ENCODE peak calls at places on chromosomes 11 and 22, in four cellular contexts. L, A, O and Y are unnamed samples.
A peak's percentile ranks its signal among the peaks of the same experiment; 100 is the strongest.

GRCh38 chr11:79973701-79974626 is 533.1 kb upstream of the TENM4 start:
- DNase-seq in A (peak; percentile 31), L (no peak), O (peak; percentile 74), Y (no peak)

GRCh38 chr11:70189622-70190021 is 13.5 kb upstream of the FADD start:
- DNase-seq in L (no peak), O (no peak), A (no peak), Y (no peak)

GRCh38 chr11:111851636-111852035 is 19.7 kb downstream of the ALG9 start:
- DNase-seq in A (peak; percentile 35), L (no peak), O (no peak), Y (peak; percentile 61)

GRCh38 chr11:81497202-81497804 is 1236.4 kb downstream of the FAM181B start:
- DNase-seq in L (peak; percentile 6), A (peak; percentile 16), O (peak; percentile 49), Y (no peak)

GRCh38 chr22:17845340-17845739 is 71.1 kb upstream of the BID start:
- DNase-seq in L (no peak), A (no peak), O (no peak), Y (no peak)

GRCh38 chr11:34502949-34503348 is 10.6 kb downstream of the ELF5 start:
- DNase-seq in A (peak; percentile 6), L (peak; percentile 27), O (no peak), Y (no peak)

GRCh38 chr22:22930571-22931556 is 43.2 kb downstream of the IGLL5 start:
- DNase-seq in A (no peak), L (no peak), O (no peak), Y (no peak)

GRCh38 chr11:95531116-95531515 is 258.5 kb downstream of the FAM76B start:
- DNase-seq in O (no peak), L (no peak), A (no peak), Y (peak; percentile 75)

GRCh38 chr11:86459002-86459385 is 84.3 kb downstream of the CCDC81 start:
- DNase-seq in A (peak; percentile 60), L (peak; percentile 65), O (no peak), Y (no peak)

GRCh38 chr22:35303029-35303624 is 3.4 kb downstream of the TOM1 start:
- DNase-seq in L (no peak), A (no peak), O (no peak), Y (no peak)

GRCh38 chr22:39256979-39257378 is 12.2 kb upstream of the PDGFB start:
- DNase-seq in L (no peak), A (no peak), O (no peak), Y (no peak)

GRCh38 chr11:10414659-10415058 is 40.4 kb upstream of the AMPD3 start:
- DNase-seq in A (peak; percentile 21), O (no peak), L (peak; percentile 65), Y (peak; percentile 53)

GRCh38 chr22:24937114-24937513 is 9.4 kb downstream of the LHFPL7 start:
- DNase-seq in L (peak; percentile 7), A (no peak), O (peak; percentile 72), Y (no peak)

GRCh38 chr22:19178065-19178658 is 374 bp downstream of the SLC25A1 start:
- DNase-seq in L (peak; percentile 15), O (peak; percentile 81), A (peak; percentile 11), Y (peak; percentile 67)

GRCh38 chr11:44356351-44356750 is 46.4 kb upstream of the ALX4 start:
- DNase-seq in O (no peak), L (no peak), A (no peak), Y (no peak)

GRCh38 chr22:47340851-47341436 is 578.5 kb downstream of the TBC1D22A start:
- DNase-seq in A (no peak), O (no peak), L (no peak), Y (peak; percentile 33)

GRCh38 chr11:125274309-125274708 is 109.8 kb downstream of the PKNOX2 start:
- DNase-seq in L (no peak), O (no peak), A (no peak), Y (no peak)

GRCh38 chr11:109303342-109303741 is 118.6 kb upstream of the C11orf87 start:
- DNase-seq in O (no peak), A (no peak), L (no peak), Y (no peak)

GRCh38 chr22:39254789-39255298 is 10.1 kb upstream of the PDGFB start:
- DNase-seq in L (peak; percentile 68), A (peak; percentile 79), O (peak; percentile 59), Y (peak; percentile 52)

GRCh38 chr11:58530236-58530635 is 22.3 kb upstream of the OR5B21 start:
- DNase-seq in L (no peak), A (no peak), O (no peak), Y (no peak)

GRCh38 chr11:34345991-34346480 is 11.8 kb downstream of the ABTB2 start:
- DNase-seq in A (peak; percentile 24), O (no peak), L (peak; percentile 87), Y (no peak)

GRCh38 chr22:35016909-35017308 is 49.0 kb upstream of the ISX start:
- DNase-seq in O (peak; percentile 22), L (no peak), A (no peak), Y (no peak)

DNA sequence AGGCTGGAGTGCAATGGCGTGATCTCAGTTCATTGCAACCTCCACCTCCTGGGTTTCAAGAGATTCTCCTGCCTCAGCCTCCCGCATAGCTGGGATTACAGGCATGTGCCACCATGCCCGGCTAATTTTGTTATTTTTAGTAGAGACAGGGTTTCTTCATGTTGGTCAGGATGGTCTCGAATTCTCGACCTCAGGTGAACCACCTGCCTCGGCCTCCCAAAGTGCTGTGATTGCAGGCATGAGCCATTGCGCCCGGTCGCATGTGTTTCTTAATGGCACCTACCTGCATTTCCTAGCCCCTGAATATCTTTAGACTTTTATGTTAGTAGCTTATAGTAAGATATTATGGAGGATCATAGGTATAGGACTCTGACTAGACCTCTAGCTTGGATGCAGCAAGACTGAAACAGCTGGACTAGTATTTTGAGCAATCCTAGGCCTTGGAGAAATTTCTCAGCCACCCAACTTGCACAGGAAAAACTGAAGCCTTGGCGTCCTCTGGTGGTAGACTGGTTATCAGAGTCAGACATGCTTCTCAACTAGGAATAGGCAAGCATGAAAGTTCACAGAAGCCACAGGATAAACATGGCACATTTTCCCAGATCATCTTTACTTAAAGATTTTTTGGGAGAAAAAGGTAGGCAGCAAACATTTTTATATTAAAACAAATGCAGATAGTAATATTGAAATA is 22.7 kb upstream of the C1QTNF4 start:
- DNase-seq in A (peak; percentile 85), O (peak; percentile 85), L (peak; percentile 65), Y (peak; percentile 72)
- TF ChIP-seq CTCF in A (peak; percentile 96), O (peak; percentile 87), L (peak; percentile 99), Y (peak; percentile 98)

GRCh38 chr22:49960159-49960966 is at the start of gene PIM3:
- DNase-seq in L (peak; percentile 95), O (peak; percentile 96), A (peak; percentile 95), Y (peak; percentile 98)
- TF ChIP-seq CTCF in L (no peak), O (no peak), A (no peak), Y (no peak)

GRCh38 chr11:75527130-75527529 is 1.4 kb upstream of the GDPD5 start:
- DNase-seq in A (no peak), L (no peak), O (no peak), Y (no peak)
- TF ChIP-seq CTCF in A (no peak), L (no peak), O (no peak), Y (no peak)

DNA sequence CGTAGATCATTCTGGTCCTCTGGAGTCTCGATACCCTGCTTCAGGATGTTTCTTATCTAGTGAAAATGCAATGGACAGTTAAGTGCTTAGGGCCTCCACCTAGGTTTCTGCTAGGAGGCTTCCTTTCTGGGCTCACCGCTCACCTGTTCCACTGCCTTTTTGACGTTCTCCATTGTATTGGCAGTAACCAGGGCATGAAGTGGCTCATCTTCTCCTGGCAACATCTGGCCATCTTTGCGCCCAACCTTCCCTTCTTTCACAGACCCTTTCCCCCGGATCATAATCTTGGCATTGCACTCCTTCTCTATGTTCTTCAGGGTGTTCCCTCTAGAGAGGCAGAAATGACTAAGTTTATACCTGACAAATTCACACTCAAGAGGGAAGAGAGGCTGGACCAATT is 9.1 kb downstream of the SF1 start:
- DNase-seq in O (no peak), A (no peak), L (no peak), Y (no peak)
- TF ChIP-seq CTCF in O (no peak), A (no peak), L (no peak), Y (no peak)